ENCODE peak calls at places on chromosomes 6 and 20, in seven cellular contexts. One of them, this sample, is unnamed.

GRCh38 chr20:25177890-25178321 is 17.6 kb upstream of the ENTPD6 start:
- DNase-seq in H1: no peak
- DNase-seq in IMR-90: no peak
- DNase-seq in heart left ventricle: no peak
- DNase-seq in uterus: no peak
- DNase-seq in suprapubic skin: no peak
- DNase-seq in body of pancreas: peak
- DNase-seq in this sample: no peak

GRCh38 chr20:19492937-19493336 is 265.1 kb upstream of the RIN2 start:
- DNase-seq in uterus: no peak
- DNase-seq in heart left ventricle: no peak
- DNase-seq in suprapubic skin: no peak
- DNase-seq in IMR-90: no peak
- DNase-seq in body of pancreas: no peak
- DNase-seq in H1: no peak
- DNase-seq in this sample: no peak

GRCh38 chr20:49132995-49133451 is 55.1 kb downstream of the STAU1 start:
- DNase-seq in H1: no peak
- DNase-seq in uterus: no peak
- DNase-seq in body of pancreas: peak
- DNase-seq in heart left ventricle: no peak
- DNase-seq in suprapubic skin: no peak
- DNase-seq in IMR-90: peak
- DNase-seq in this sample: peak

GRCh38 chr20:33789109-33789857 is 21.9 kb upstream of the CHMP4B start:
- DNase-seq in uterus: peak
- DNase-seq in suprapubic skin: no peak
- DNase-seq in body of pancreas: peak
- DNase-seq in IMR-90: peak
- DNase-seq in heart left ventricle: peak
- DNase-seq in H1: no peak
- DNase-seq in this sample: no peak

GRCh38 chr6:89197141-89197540 is 20.0 kb downstream of the GABRR1 start:
- DNase-seq in uterus: no peak
- DNase-seq in suprapubic skin: no peak
- DNase-seq in heart left ventricle: no peak
- DNase-seq in H1: no peak
- DNase-seq in body of pancreas: no peak
- DNase-seq in IMR-90: no peak
- DNase-seq in this sample: no peak

GRCh38 chr6:118042855-118043254 is 135.8 kb downstream of the SLC35F1 start:
- DNase-seq in heart left ventricle: no peak
- DNase-seq in IMR-90: no peak
- DNase-seq in suprapubic skin: no peak
- DNase-seq in uterus: no peak
- DNase-seq in H1: no peak
- DNase-seq in body of pancreas: no peak
- DNase-seq in this sample: no peak

GRCh38 chr20:51350941-51351631 is 191.4 kb downstream of the NFATC2 start:
- DNase-seq in H1: no peak
- DNase-seq in heart left ventricle: no peak
- DNase-seq in uterus: no peak
- DNase-seq in suprapubic skin: no peak
- DNase-seq in body of pancreas: no peak
- DNase-seq in IMR-90: peak
- DNase-seq in this sample: no peak

GRCh38 chr20:49313271-49313670 is 35.4 kb upstream of the ZNFX1 start:
- DNase-seq in uterus: no peak
- DNase-seq in body of pancreas: no peak
- DNase-seq in heart left ventricle: no peak
- DNase-seq in suprapubic skin: no peak
- DNase-seq in H1: no peak
- DNase-seq in IMR-90: no peak
- DNase-seq in this sample: no peak

GRCh38 chr20:41041693-41042092 is 13.1 kb downstream of the TOP1 start:
- DNase-seq in uterus: no peak
- DNase-seq in heart left ventricle: no peak
- DNase-seq in suprapubic skin: no peak
- DNase-seq in IMR-90: no peak
- DNase-seq in body of pancreas: no peak
- DNase-seq in H1: no peak
- DNase-seq in this sample: no peak

GRCh38 chr6:2663123-2663522 is 87.6 kb downstream of the MYLK4 start:
- DNase-seq in uterus: no peak
- DNase-seq in H1: no peak
- DNase-seq in body of pancreas: no peak
- DNase-seq in IMR-90: no peak
- DNase-seq in heart left ventricle: no peak
- DNase-seq in suprapubic skin: no peak
- DNase-seq in this sample: no peak

GRCh38 chr6:134119481-134119880 is 67.1 kb upstream of the SLC2A12 start:
- DNase-seq in uterus: no peak
- DNase-seq in H1: no peak
- DNase-seq in IMR-90: no peak
- DNase-seq in body of pancreas: no peak
- DNase-seq in heart left ventricle: no peak
- DNase-seq in suprapubic skin: no peak
- DNase-seq in this sample: no peak

GRCh38 chr20:35972445-35972844 is 4.1 kb downstream of the CNBD2 start:
- DNase-seq in uterus: no peak
- DNase-seq in IMR-90: no peak
- DNase-seq in H1: no peak
- DNase-seq in heart left ventricle: no peak
- DNase-seq in suprapubic skin: no peak
- DNase-seq in body of pancreas: no peak
- DNase-seq in this sample: no peak

GRCh38 chr6:167676000-167676665 is 150.6 kb upstream of the AFDN start:
- DNase-seq in suprapubic skin: no peak
- DNase-seq in H1: no peak
- DNase-seq in uterus: no peak
- DNase-seq in body of pancreas: peak
- DNase-seq in IMR-90: no peak
- DNase-seq in heart left ventricle: peak
- DNase-seq in this sample: no peak

GRCh38 chr20:9323622-9324021 is 190.8 kb upstream of the LAMP5 start:
- DNase-seq in IMR-90: no peak
- DNase-seq in suprapubic skin: no peak
- DNase-seq in heart left ventricle: no peak
- DNase-seq in body of pancreas: no peak
- DNase-seq in uterus: no peak
- DNase-seq in H1: peak
- DNase-seq in this sample: no peak

GRCh38 chr20:6863355-6863754 is 95.9 kb downstream of the BMP2 start:
- DNase-seq in suprapubic skin: no peak
- DNase-seq in uterus: no peak
- DNase-seq in body of pancreas: no peak
- DNase-seq in H1: no peak
- DNase-seq in heart left ventricle: no peak
- DNase-seq in IMR-90: no peak
- DNase-seq in this sample: no peak

GRCh38 chr6:33172307-33173227 is 19.7 kb downstream of the COL11A2 start:
- DNase-seq in IMR-90: peak
- DNase-seq in heart left ventricle: no peak
- DNase-seq in body of pancreas: no peak
- DNase-seq in H1: no peak
- DNase-seq in uterus: no peak
- DNase-seq in suprapubic skin: no peak
- DNase-seq in this sample: no peak

GRCh38 chr20:11403711-11404110 is 514.0 kb upstream of the BTBD3 start:
- DNase-seq in uterus: peak
- DNase-seq in suprapubic skin: no peak
- DNase-seq in H1: no peak
- DNase-seq in IMR-90: no peak
- DNase-seq in heart left ventricle: no peak
- DNase-seq in body of pancreas: no peak
- DNase-seq in this sample: peak

GRCh38 chr6:136846046-136846445 is 23.7 kb downstream of the PEX7 start:
- DNase-seq in suprapubic skin: no peak
- DNase-seq in body of pancreas: peak
- DNase-seq in heart left ventricle: peak
- DNase-seq in H1: no peak
- DNase-seq in IMR-90: peak
- DNase-seq in uterus: no peak
- DNase-seq in this sample: peak

GRCh38 chr20:12740647-12741046 is 268.1 kb upstream of the SPTLC3 start:
- DNase-seq in uterus: no peak
- DNase-seq in heart left ventricle: no peak
- DNase-seq in IMR-90: no peak
- DNase-seq in body of pancreas: no peak
- DNase-seq in suprapubic skin: no peak
- DNase-seq in H1: no peak
- DNase-seq in this sample: no peak

GRCh38 chr20:3932277-3933073 is 43.3 kb downstream of the PANK2 start:
- DNase-seq in body of pancreas: no peak
- DNase-seq in H1: no peak
- DNase-seq in heart left ventricle: no peak
- DNase-seq in suprapubic skin: no peak
- DNase-seq in IMR-90: peak
- DNase-seq in uterus: no peak
- DNase-seq in this sample: peak

GRCh38 chr20:44979090-44979621 is 12.8 kb downstream of the STK4 start:
- DNase-seq in IMR-90: peak
- DNase-seq in body of pancreas: no peak
- DNase-seq in suprapubic skin: no peak
- DNase-seq in heart left ventricle: no peak
- DNase-seq in H1: no peak
- DNase-seq in uterus: no peak
- DNase-seq in this sample: peak

DNA sequence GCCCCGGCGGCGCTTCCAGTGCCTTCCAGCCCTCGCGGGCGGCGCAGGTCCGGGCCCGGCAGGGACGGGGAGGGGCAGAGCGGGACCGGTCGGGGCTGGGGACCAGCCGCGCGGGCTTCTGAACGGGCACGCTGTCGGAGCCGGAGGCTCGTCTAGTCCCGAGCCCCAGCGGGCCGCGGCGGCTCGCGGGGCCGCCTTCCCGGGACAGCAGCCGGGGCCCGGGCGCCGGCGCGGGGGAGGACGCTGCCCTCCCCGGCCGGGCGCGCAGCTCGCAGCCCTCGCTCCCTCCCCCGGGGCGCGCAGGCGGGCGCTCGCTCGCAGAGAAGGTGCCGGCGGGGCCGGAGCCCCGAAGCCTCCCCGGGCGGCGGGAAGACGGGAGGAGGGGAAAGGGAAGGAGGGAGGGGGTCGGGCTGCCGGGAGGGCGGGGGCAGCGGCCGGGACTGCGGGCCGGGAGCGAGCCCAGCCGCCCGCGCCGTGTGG is 696 bp upstream of the SIRPA start:
- DNase-seq in suprapubic skin: no peak
- DNase-seq in H1: no peak
- DNase-seq in uterus: peak
- DNase-seq in IMR-90: peak
- DNase-seq in body of pancreas: peak
- DNase-seq in heart left ventricle: peak
- DNase-seq in this sample: peak
- TF ChIP-seq POLR2A in suprapubic skin: no peak
- TF ChIP-seq POLR2A in H1: no peak
- TF ChIP-seq POLR2A in uterus: no peak
- TF ChIP-seq POLR2A in IMR-90: peak
- TF ChIP-seq POLR2A in body of pancreas: no peak
- TF ChIP-seq POLR2A in heart left ventricle: no peak
- TF ChIP-seq POLR2A in this sample: no peak

GRCh38 chr20:21575981-21576740 is 62.3 kb upstream of the NKX2-2 start:
- DNase-seq in body of pancreas: no peak
- DNase-seq in heart left ventricle: no peak
- DNase-seq in IMR-90: no peak
- DNase-seq in H1: no peak
- DNase-seq in suprapubic skin: no peak
- DNase-seq in uterus: no peak
- DNase-seq in this sample: no peak
- TF ChIP-seq POLR2A in body of pancreas: no peak
- TF ChIP-seq POLR2A in heart left ventricle: no peak
- TF ChIP-seq POLR2A in IMR-90: no peak
- TF ChIP-seq POLR2A in H1: no peak
- TF ChIP-seq POLR2A in suprapubic skin: no peak
- TF ChIP-seq POLR2A in uterus: no peak
- TF ChIP-seq POLR2A in this sample: no peak

DNA sequence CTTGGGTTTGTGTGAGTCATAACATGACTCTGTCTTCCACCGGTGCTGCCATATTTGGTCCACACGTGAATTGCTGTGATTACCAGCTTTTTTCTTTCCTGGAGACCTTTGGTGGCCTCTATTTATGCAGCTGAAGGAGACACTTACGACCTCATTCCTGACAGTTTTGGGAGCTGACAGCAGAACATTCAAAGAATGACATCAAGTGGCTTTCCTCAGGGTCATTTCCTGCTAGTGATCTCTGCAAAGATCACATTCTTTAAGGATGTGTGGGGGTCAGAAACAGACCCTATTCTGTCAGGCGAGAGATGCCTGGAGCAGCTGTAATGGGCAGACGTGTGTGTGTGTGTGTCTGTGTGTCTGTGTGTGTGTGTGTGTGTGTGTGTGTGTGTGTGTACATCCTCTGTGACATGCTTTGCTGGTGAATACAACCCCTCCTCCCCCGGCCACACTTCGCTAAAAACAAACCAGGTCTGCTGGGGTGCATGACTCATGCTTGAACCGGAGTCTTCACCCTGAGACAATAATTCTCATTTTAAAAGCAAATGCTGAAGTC is 115.6 kb downstream of the TMEM170B start:
- DNase-seq in uterus: peak
- DNase-seq in H1: peak
- DNase-seq in suprapubic skin: no peak
- DNase-seq in heart left ventricle: no peak
- DNase-seq in IMR-90: peak
- DNase-seq in body of pancreas: peak
- DNase-seq in this sample: no peak
- TF ChIP-seq POLR2A in uterus: no peak
- TF ChIP-seq POLR2A in H1: no peak
- TF ChIP-seq POLR2A in suprapubic skin: no peak
- TF ChIP-seq POLR2A in heart left ventricle: no peak
- TF ChIP-seq POLR2A in IMR-90: no peak
- TF ChIP-seq POLR2A in body of pancreas: no peak
- TF ChIP-seq POLR2A in this sample: no peak

DNA sequence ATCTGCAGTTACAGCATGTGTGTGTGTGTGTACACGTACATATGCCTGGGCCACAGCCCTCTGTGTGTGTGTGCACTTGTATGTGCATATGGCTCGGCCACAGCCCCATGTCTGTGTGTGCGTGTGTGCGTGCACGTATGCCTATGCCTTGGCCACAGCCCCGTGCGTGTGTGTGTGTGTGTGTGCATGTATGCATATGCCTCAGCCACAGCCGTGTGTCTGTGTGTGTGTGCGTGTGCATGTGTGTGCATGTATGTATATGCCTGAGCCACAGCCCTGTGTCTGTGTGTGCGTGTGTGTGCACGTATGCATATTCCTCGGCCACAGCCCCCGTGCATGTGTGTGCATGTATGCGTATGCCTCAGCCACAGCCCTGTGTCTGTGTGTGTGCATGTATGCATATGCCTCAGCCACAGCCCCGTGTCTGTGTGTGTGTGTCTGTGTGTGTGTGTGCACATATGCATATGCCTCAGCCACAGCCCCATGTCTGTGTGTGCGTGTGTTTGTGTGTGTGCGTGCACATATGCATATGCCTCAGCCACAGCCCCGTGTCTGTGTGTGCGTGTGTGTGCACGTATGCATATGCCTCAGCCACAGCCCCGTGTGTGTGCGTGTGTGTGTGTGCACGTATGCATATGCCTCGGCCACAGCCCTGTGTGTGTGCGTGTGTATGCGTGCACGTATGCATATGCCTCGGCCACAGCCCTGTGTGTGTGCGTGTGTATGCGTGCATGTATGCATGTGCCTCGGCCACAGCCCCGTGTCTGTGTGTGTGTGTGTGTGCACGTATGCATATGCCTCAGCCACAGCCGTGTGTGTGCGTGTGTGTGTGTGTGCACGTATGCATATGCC is 14.6 kb upstream of the C20orf204 start:
- DNase-seq in IMR-90: no peak
- DNase-seq in body of pancreas: no peak
- DNase-seq in suprapubic skin: no peak
- DNase-seq in heart left ventricle: no peak
- DNase-seq in H1: no peak
- DNase-seq in uterus: no peak
- DNase-seq in this sample: no peak
- TF ChIP-seq POLR2A in IMR-90: no peak
- TF ChIP-seq POLR2A in body of pancreas: no peak
- TF ChIP-seq POLR2A in suprapubic skin: no peak
- TF ChIP-seq POLR2A in heart left ventricle: no peak
- TF ChIP-seq POLR2A in H1: no peak
- TF ChIP-seq POLR2A in uterus: no peak
- TF ChIP-seq POLR2A in this sample: no peak